ENCODE peak calls at places on chromosome 3, in ten cellular contexts. U is endothelial cell; K is activated naive CD8-positive, alpha-beta T cell treated with anti-CD3 and anti-CD28 coated beads, Interleukin-2, amount 50 U/mL, for 24 hours; T is LoVo; G is fibroblast of mammary gland; F is stimulated activated CD4-positive, alpha-beta T cell treated with anti-CD3 and anti-CD28 coated beads, Interleukin-2, amount 100 ng/mL, for 48 hours; E is GM18507; X is activated T-cell treated with anti-CD3 and anti-CD28 coated beads for 4 hours; P is neural progenitor cell; Z is glutamatergic neuron. A is an unnamed sample.

GRCh38 chr3:169811606-169812123 is 1.0 kb upstream of the LRRIQ4 start:
- DNase-seq in U (no peak), K (no peak), T (no peak), G (peak), F (no peak), E (no peak), X (no peak), P (no peak), Z (no peak), A (no peak)

GRCh38 chr3:149020196-149020838 is 29.0 kb downstream of the GYG1 start:
- DNase-seq in U (no peak), K (no peak), T (no peak), G (no peak), F (no peak), E (no peak), X (no peak), P (no peak), Z (no peak), A (no peak)

GRCh38 chr3:169402667-169403360 is 260.7 kb downstream of the MECOM start:
- DNase-seq in U (no peak), K (no peak), T (no peak), G (no peak), F (no peak), E (no peak), X (no peak), P (no peak), Z (no peak), A (no peak)

GRCh38 chr3:43434431-43434830 is 148.1 kb downstream of the SNRK start:
- DNase-seq in U (no peak), K (no peak), T (no peak), G (no peak), F (no peak), E (no peak), X (no peak), P (no peak), Z (no peak), A (no peak)

GRCh38 chr3:13025090-13025489 is 48.1 kb downstream of the IQSEC1 start:
- DNase-seq in U (no peak), K (peak), T (no peak), G (peak), F (no peak), E (no peak), X (no peak), P (no peak), Z (no peak), A (no peak)

GRCh38 chr3:142275856-142276255 is 50.5 kb upstream of the GK5 start:
- DNase-seq in U (no peak), K (no peak), T (no peak), G (peak), F (no peak), E (no peak), X (no peak), P (no peak), Z (no peak), A (no peak)

GRCh38 chr3:165827233-165827632 is 10.0 kb downstream of the BCHE start:
- DNase-seq in U (no peak), K (no peak), T (no peak), G (no peak), F (no peak), E (no peak), X (no peak), P (no peak), Z (no peak), A (no peak)

GRCh38 chr3:150184426-150185071 is 213.9 kb upstream of the PFN2 start:
- DNase-seq in U (no peak), K (no peak), T (peak), G (no peak), F (no peak), E (no peak), X (no peak), P (no peak), Z (no peak), A (no peak)

GRCh38 chr3:158330820-158331219 is 220.9 kb downstream of the RSRC1 start:
- DNase-seq in U (no peak), K (no peak), T (no peak), G (peak), F (no peak), E (no peak), X (no peak), P (no peak), Z (no peak), A (no peak)

GRCh38 chr3:45402138-45402537 is 13.8 kb downstream of the LARS2 start:
- DNase-seq in U (no peak), K (no peak), T (no peak), G (no peak), F (no peak), E (no peak), X (no peak), P (no peak), Z (no peak), A (no peak)

GRCh38 chr3:9349321-9350117 is 13.3 kb upstream of the THUMPD3 start:
- DNase-seq in U (no peak), K (no peak), T (no peak), G (peak), F (no peak), E (no peak), X (no peak), P (peak), Z (no peak), A (no peak)

GRCh38 chr3:100957407-100958100 is 35.7 kb downstream of the ABI3BP start:
- DNase-seq in U (no peak), K (no peak), T (no peak), G (peak), F (no peak), E (no peak), X (no peak), P (no peak), Z (no peak), A (no peak)

GRCh38 chr3:187305881-187306280 is 14.3 kb upstream of the MASP1 start:
- DNase-seq in U (no peak), K (no peak), T (no peak), G (no peak), F (no peak), E (no peak), X (no peak), P (no peak), Z (no peak), A (no peak)

GRCh38 chr3:176953106-176954080 is 243.9 kb downstream of the TBL1XR1 start:
- DNase-seq in U (no peak), K (no peak), T (no peak), G (peak), F (no peak), E (no peak), X (no peak), P (no peak), Z (no peak), A (no peak)

GRCh38 chr3:188854395-188855149 is 317.2 kb upstream of the TPRG1 start:
- DNase-seq in U (no peak), K (no peak), T (no peak), G (peak), F (no peak), E (no peak), X (no peak), P (peak), Z (no peak), A (no peak)

A was measured in stomach.